ENCODE peak calls at places on chromosome 3, in seven cellular contexts. One of them, this sample, is unnamed.

GRCh38 chr3:197186887-197187588 is 111.4 kb downstream of the DLG1 start:
- DNase-seq in GM12865: peak; percentile 75
- DNase-seq in astrocyte of the cerebellum: peak; percentile 55
- DNase-seq in small intestine: peak; percentile 60
- DNase-seq in activated CD8-positive, alpha-beta memory T cell treated with anti-CD3 and anti-CD28 coated beads for 24 hours: no peak
- DNase-seq in nephron progenitor cell: no peak
- DNase-seq in cerebellar cortex: peak; percentile 91
- DNase-seq in this sample: peak; percentile 80

GRCh38 chr3:178602864-178603263 is 66.6 kb downstream of the KCNMB2 start:
- DNase-seq in GM12865: peak; percentile 47
- DNase-seq in astrocyte of the cerebellum: no peak
- DNase-seq in small intestine: no peak
- DNase-seq in activated CD8-positive, alpha-beta memory T cell treated with anti-CD3 and anti-CD28 coated beads for 24 hours: no peak
- DNase-seq in nephron progenitor cell: no peak
- DNase-seq in cerebellar cortex: no peak
- DNase-seq in this sample: no peak

GRCh38 chr3:184659797-184660301 is 52.0 kb downstream of the MAGEF1 start:
- DNase-seq in GM12865: no peak
- DNase-seq in astrocyte of the cerebellum: no peak
- DNase-seq in small intestine: no peak
- DNase-seq in activated CD8-positive, alpha-beta memory T cell treated with anti-CD3 and anti-CD28 coated beads for 24 hours: no peak
- DNase-seq in nephron progenitor cell: no peak
- DNase-seq in cerebellar cortex: no peak
- DNase-seq in this sample: no peak

GRCh38 chr3:38468811-38469210 is 15.1 kb downstream of the ACVR2B start:
- DNase-seq in GM12865: no peak
- DNase-seq in astrocyte of the cerebellum: no peak
- DNase-seq in small intestine: peak; percentile 67
- DNase-seq in activated CD8-positive, alpha-beta memory T cell treated with anti-CD3 and anti-CD28 coated beads for 24 hours: no peak
- DNase-seq in nephron progenitor cell: no peak
- DNase-seq in cerebellar cortex: peak; percentile 97
- DNase-seq in this sample: no peak

GRCh38 chr3:179706233-179706632 is 53.4 kb downstream of the USP13 start:
- DNase-seq in GM12865: no peak
- DNase-seq in astrocyte of the cerebellum: no peak
- DNase-seq in small intestine: no peak
- DNase-seq in activated CD8-positive, alpha-beta memory T cell treated with anti-CD3 and anti-CD28 coated beads for 24 hours: no peak
- DNase-seq in nephron progenitor cell: no peak
- DNase-seq in cerebellar cortex: no peak
- DNase-seq in this sample: no peak

GRCh38 chr3:9769426-9770275 is at the start of gene CAMK1:
- DNase-seq in GM12865: peak; percentile 46
- DNase-seq in astrocyte of the cerebellum: no peak
- DNase-seq in small intestine: peak; percentile 69
- DNase-seq in activated CD8-positive, alpha-beta memory T cell treated with anti-CD3 and anti-CD28 coated beads for 24 hours: peak; percentile 85
- DNase-seq in nephron progenitor cell: peak; percentile 82
- DNase-seq in cerebellar cortex: peak; percentile 64
- DNase-seq in this sample: peak; percentile 81

GRCh38 chr3:129182390-129183180 is 1.1 kb downstream of the CNBP start:
- DNase-seq in GM12865: peak; percentile 54
- DNase-seq in astrocyte of the cerebellum: peak; percentile 65
- DNase-seq in small intestine: no peak
- DNase-seq in activated CD8-positive, alpha-beta memory T cell treated with anti-CD3 and anti-CD28 coated beads for 24 hours: peak; percentile 66
- DNase-seq in nephron progenitor cell: no peak
- DNase-seq in cerebellar cortex: no peak
- DNase-seq in this sample: no peak

GRCh38 chr3:42662037-42662812 is 8.7 kb downstream of the ZBTB47 start:
- DNase-seq in GM12865: no peak
- DNase-seq in astrocyte of the cerebellum: no peak
- DNase-seq in small intestine: no peak
- DNase-seq in activated CD8-positive, alpha-beta memory T cell treated with anti-CD3 and anti-CD28 coated beads for 24 hours: no peak
- DNase-seq in nephron progenitor cell: no peak
- DNase-seq in cerebellar cortex: no peak
- DNase-seq in this sample: no peak

GRCh38 chr3:124787490-124788195 is 57.4 kb downstream of the UMPS start:
- DNase-seq in GM12865: no peak
- DNase-seq in astrocyte of the cerebellum: no peak
- DNase-seq in small intestine: no peak
- DNase-seq in activated CD8-positive, alpha-beta memory T cell treated with anti-CD3 and anti-CD28 coated beads for 24 hours: no peak
- DNase-seq in nephron progenitor cell: no peak
- DNase-seq in cerebellar cortex: no peak
- DNase-seq in this sample: no peak

GRCh38 chr3:45064512-45065372 is 38.6 kb downstream of the CLEC3B start:
- DNase-seq in GM12865: no peak
- DNase-seq in astrocyte of the cerebellum: no peak
- DNase-seq in small intestine: no peak
- DNase-seq in activated CD8-positive, alpha-beta memory T cell treated with anti-CD3 and anti-CD28 coated beads for 24 hours: peak; percentile 70
- DNase-seq in nephron progenitor cell: no peak
- DNase-seq in cerebellar cortex: no peak
- DNase-seq in this sample: no peak

GRCh38 chr3:10707089-10707983 is 108.7 kb upstream of the SLC6A11 start:
- DNase-seq in GM12865: no peak
- DNase-seq in astrocyte of the cerebellum: no peak
- DNase-seq in small intestine: no peak
- DNase-seq in activated CD8-positive, alpha-beta memory T cell treated with anti-CD3 and anti-CD28 coated beads for 24 hours: no peak
- DNase-seq in nephron progenitor cell: peak; percentile 68
- DNase-seq in cerebellar cortex: no peak
- DNase-seq in this sample: no peak

GRCh38 chr3:49265987-49266386 is 11.0 kb downstream of the C3orf62 start:
- DNase-seq in GM12865: no peak
- DNase-seq in astrocyte of the cerebellum: no peak
- DNase-seq in small intestine: no peak
- DNase-seq in activated CD8-positive, alpha-beta memory T cell treated with anti-CD3 and anti-CD28 coated beads for 24 hours: no peak
- DNase-seq in nephron progenitor cell: no peak
- DNase-seq in cerebellar cortex: no peak
- DNase-seq in this sample: no peak

GRCh38 chr3:33096103-33096868 is 660 bp downstream of the GLB1 start:
- DNase-seq in GM12865: peak; percentile 70
- DNase-seq in astrocyte of the cerebellum: no peak
- DNase-seq in small intestine: peak; percentile 63
- DNase-seq in activated CD8-positive, alpha-beta memory T cell treated with anti-CD3 and anti-CD28 coated beads for 24 hours: peak; percentile 83
- DNase-seq in nephron progenitor cell: peak; percentile 29
- DNase-seq in cerebellar cortex: peak; percentile 57
- DNase-seq in this sample: peak; percentile 34

GRCh38 chr3:86993704-86994103 is 2.8 kb upstream of the VGLL3 start:
- DNase-seq in GM12865: no peak
- DNase-seq in astrocyte of the cerebellum: no peak
- DNase-seq in small intestine: peak; percentile 2
- DNase-seq in activated CD8-positive, alpha-beta memory T cell treated with anti-CD3 and anti-CD28 coated beads for 24 hours: no peak
- DNase-seq in nephron progenitor cell: no peak
- DNase-seq in cerebellar cortex: no peak
- DNase-seq in this sample: no peak

GRCh38 chr3:89867286-89867685 is 759.9 kb downstream of the EPHA3 start:
- DNase-seq in GM12865: no peak
- DNase-seq in astrocyte of the cerebellum: no peak
- DNase-seq in small intestine: no peak
- DNase-seq in activated CD8-positive, alpha-beta memory T cell treated with anti-CD3 and anti-CD28 coated beads for 24 hours: no peak
- DNase-seq in nephron progenitor cell: no peak
- DNase-seq in cerebellar cortex: no peak
- DNase-seq in this sample: no peak

GRCh38 chr3:6549296-6549695 is 311.6 kb upstream of the GRM7 start:
- DNase-seq in GM12865: no peak
- DNase-seq in astrocyte of the cerebellum: no peak
- DNase-seq in small intestine: no peak
- DNase-seq in activated CD8-positive, alpha-beta memory T cell treated with anti-CD3 and anti-CD28 coated beads for 24 hours: no peak
- DNase-seq in nephron progenitor cell: no peak
- DNase-seq in cerebellar cortex: no peak
- DNase-seq in this sample: no peak

GRCh38 chr3:59774613-59775012 is 724.8 kb upstream of the CFAP20DC start:
- DNase-seq in GM12865: no peak
- DNase-seq in astrocyte of the cerebellum: peak; percentile 83
- DNase-seq in small intestine: no peak
- DNase-seq in activated CD8-positive, alpha-beta memory T cell treated with anti-CD3 and anti-CD28 coated beads for 24 hours: no peak
- DNase-seq in nephron progenitor cell: no peak
- DNase-seq in cerebellar cortex: no peak
- DNase-seq in this sample: no peak

GRCh38 chr3:127803619-127804018 is 18.7 kb downstream of the MGLL start:
- DNase-seq in GM12865: no peak
- DNase-seq in astrocyte of the cerebellum: no peak
- DNase-seq in small intestine: no peak
- DNase-seq in activated CD8-positive, alpha-beta memory T cell treated with anti-CD3 and anti-CD28 coated beads for 24 hours: no peak
- DNase-seq in nephron progenitor cell: no peak
- DNase-seq in cerebellar cortex: no peak
- DNase-seq in this sample: no peak

GRCh38 chr3:16186565-16186964 is 12.1 kb downstream of the GALNT15 start:
- DNase-seq in GM12865: no peak
- DNase-seq in astrocyte of the cerebellum: no peak
- DNase-seq in small intestine: no peak
- DNase-seq in activated CD8-positive, alpha-beta memory T cell treated with anti-CD3 and anti-CD28 coated beads for 24 hours: no peak
- DNase-seq in nephron progenitor cell: no peak
- DNase-seq in cerebellar cortex: no peak
- DNase-seq in this sample: no peak

GRCh38 chr3:6860149-6860548 is 766 bp upstream of the GRM7 start:
- DNase-seq in GM12865: no peak
- DNase-seq in astrocyte of the cerebellum: no peak
- DNase-seq in small intestine: no peak
- DNase-seq in activated CD8-positive, alpha-beta memory T cell treated with anti-CD3 and anti-CD28 coated beads for 24 hours: no peak
- DNase-seq in nephron progenitor cell: no peak
- DNase-seq in cerebellar cortex: no peak
- DNase-seq in this sample: no peak

GRCh38 chr3:171159024-171159821 is 132.7 kb upstream of the SLC2A2 start:
- DNase-seq in GM12865: no peak
- DNase-seq in astrocyte of the cerebellum: no peak
- DNase-seq in small intestine: no peak
- DNase-seq in activated CD8-positive, alpha-beta memory T cell treated with anti-CD3 and anti-CD28 coated beads for 24 hours: no peak
- DNase-seq in nephron progenitor cell: no peak
- DNase-seq in cerebellar cortex: no peak
- DNase-seq in this sample: no peak

GRCh38 chr3:46861996-46862688 is 1.1 kb downstream of the MYL3 start:
- DNase-seq in GM12865: no peak
- DNase-seq in astrocyte of the cerebellum: no peak
- DNase-seq in small intestine: no peak
- DNase-seq in activated CD8-positive, alpha-beta memory T cell treated with anti-CD3 and anti-CD28 coated beads for 24 hours: no peak
- DNase-seq in nephron progenitor cell: no peak
- DNase-seq in cerebellar cortex: no peak
- DNase-seq in this sample: no peak

GRCh38 chr3:7602297-7602696 is 741.4 kb downstream of the GRM7 start:
- DNase-seq in GM12865: no peak
- DNase-seq in astrocyte of the cerebellum: no peak
- DNase-seq in small intestine: no peak
- DNase-seq in activated CD8-positive, alpha-beta memory T cell treated with anti-CD3 and anti-CD28 coated beads for 24 hours: no peak
- DNase-seq in nephron progenitor cell: no peak
- DNase-seq in cerebellar cortex: no peak
- DNase-seq in this sample: no peak

GRCh38 chr3:45701167-45701867 is 12.1 kb downstream of the SACM1L start:
- DNase-seq in GM12865: no peak
- DNase-seq in astrocyte of the cerebellum: peak; percentile 20
- DNase-seq in small intestine: no peak
- DNase-seq in activated CD8-positive, alpha-beta memory T cell treated with anti-CD3 and anti-CD28 coated beads for 24 hours: no peak
- DNase-seq in nephron progenitor cell: no peak
- DNase-seq in cerebellar cortex: no peak
- DNase-seq in this sample: no peak

GRCh38 chr3:158918451-158918850 is 116.6 kb downstream of the MFSD1 start:
- DNase-seq in GM12865: no peak
- DNase-seq in astrocyte of the cerebellum: no peak
- DNase-seq in small intestine: no peak
- DNase-seq in activated CD8-positive, alpha-beta memory T cell treated with anti-CD3 and anti-CD28 coated beads for 24 hours: no peak
- DNase-seq in nephron progenitor cell: no peak
- DNase-seq in cerebellar cortex: no peak
- DNase-seq in this sample: no peak